ENCODE peak calls at places on chromosome 17, in five cellular contexts. E, N, T, U and S are unnamed samples.

GRCh38 chr17:27783951-27784350 is 16.4 kb downstream of the NOS2 start:
- DNase-seq in T (no peak), U (no peak), N (no peak), E (no peak), S (no peak)

GRCh38 chr17:50212121-50212843 is 10.9 kb upstream of the COL1A1 start:
- DNase-seq in U (peak; percentile 95), E (peak; percentile 73), T (peak; percentile 39), N (no peak), S (no peak)

GRCh38 chr17:45783593-45784292 is 377 bp upstream of the CRHR1 start:
- DNase-seq in N (no peak), E (peak; percentile 70), U (no peak), T (no peak), S (peak; percentile 25)

GRCh38 chr17:53823341-53824050 is 769 bp downstream of the KIF2B start:
- DNase-seq in T (no peak), N (no peak), E (no peak), U (no peak), S (no peak)

GRCh38 chr17:50177983-50178834 is 12.4 kb downstream of the SGCA start:
- DNase-seq in U (peak; percentile 99), N (no peak), T (peak; percentile 80), E (peak; percentile 76), S (peak; percentile 73)

GRCh38 chr17:57281887-57282653 is 25.7 kb downstream of the MSI2 start:
- DNase-seq in E (no peak), T (no peak), U (no peak), N (no peak), S (peak; percentile 54)

GRCh38 chr17:28097901-28098300 is 55.4 kb downstream of the NLK start:
- DNase-seq in U (no peak), E (no peak), T (no peak), N (no peak), S (no peak)

GRCh38 chr17:54620380-54620978 is 280.2 kb upstream of the TOM1L1 start:
- DNase-seq in N (no peak), E (no peak), T (no peak), U (no peak), S (no peak)

GRCh38 chr17:59617141-59617757 is 2.4 kb upstream of the CLTC start:
- DNase-seq in U (no peak), E (no peak), T (no peak), N (no peak), S (no peak)

GRCh38 chr17:48915459-48916282 is 7.5 kb downstream of the UBE2Z start:
- DNase-seq in N (no peak), U (peak; percentile 93), E (no peak), T (no peak), S (no peak)

GRCh38 chr17:8148560-8148959 is 3.6 kb downstream of the PER1 start:
- DNase-seq in U (no peak), T (no peak), E (no peak), N (no peak), S (no peak)

GRCh38 chr17:42518755-42519545 is 17.1 kb upstream of the NAGLU start:
- DNase-seq in U (no peak), N (no peak), E (peak; percentile 72), T (no peak), S (peak; percentile 69)

GRCh38 chr17:65417406-65418221 is 143.8 kb downstream of the AXIN2 start:
- DNase-seq in U (no peak), T (no peak), N (no peak), E (no peak), S (no peak)

GRCh38 chr17:5011928-5012327 is 14.2 kb downstream of the KIF1C start:
- DNase-seq in N (no peak), E (no peak), T (no peak), U (peak; percentile 72), S (no peak)

GRCh38 chr17:71948703-71949422 is 172.0 kb upstream of the SOX9 start:
- DNase-seq in U (no peak), T (no peak), E (no peak), N (no peak), S (no peak)

GRCh38 chr17:64269687-64270649 is 6.9 kb upstream of the TEX2 start:
- DNase-seq in T (no peak), U (no peak), N (no peak), E (no peak), S (no peak)

GRCh38 chr17:50144845-50145531 is 5.5 kb downstream of the PPP1R9B start:
- DNase-seq in N (no peak), U (no peak), T (no peak), E (no peak), S (no peak)

GRCh38 chr17:19369846-19370492 is 7.4 kb upstream of the B9D1 start:
- DNase-seq in U (no peak), E (no peak), N (no peak), T (no peak), S (no peak)

GRCh38 chr17:80510132-80510531 is 33.7 kb upstream of the NPTX1 start:
- DNase-seq in E (no peak), U (no peak), N (no peak), T (no peak), S (no peak)

GRCh38 chr17:57443781-57444180 is 187.5 kb downstream of the MSI2 start:
- DNase-seq in U (no peak), E (no peak), T (no peak), N (no peak), S (no peak)

GRCh38 chr17:6779411-6779810 is 3.4 kb downstream of the FBXO39 start:
- DNase-seq in N (no peak), T (no peak), E (no peak), U (no peak), S (no peak)

GRCh38 chr17:2723505-2723996 is 12.0 kb upstream of the CLUH start:
- DNase-seq in U (no peak), E (no peak), T (peak; percentile 79), N (no peak), S (no peak)

GRCh38 chr17:79955961-79956735 is 79.5 kb downstream of the TBC1D16 start:
- DNase-seq in U (no peak), T (no peak), N (no peak), E (no peak), S (no peak)

GRCh38 chr17:79090503-79091372 is 16.1 kb downstream of the ENGASE start:
- DNase-seq in E (peak; percentile 62), U (no peak), N (no peak), T (no peak), S (peak; percentile 48)

GRCh38 chr17:29129731-29130130 is 50.5 kb downstream of the MYO18A start:
- DNase-seq in U (no peak), T (no peak), E (no peak), N (no peak), S (no peak)

GRCh38 chr17:29131814-29132682 is 48.1 kb downstream of the MYO18A start:
- DNase-seq in T (no peak), N (no peak), E (peak; percentile 51), U (peak; percentile 86), S (no peak)

GRCh38 chr17:29135464-29135863 is 44.7 kb downstream of the MYO18A start:
- DNase-seq in E (no peak), T (no peak), N (no peak), U (no peak), S (no peak)

GRCh38 chr17:29136998-29137730 is 43.0 kb downstream of the MYO18A start:
- DNase-seq in E (no peak), N (no peak), U (peak; percentile 79), T (no peak), S (no peak)

DNA sequence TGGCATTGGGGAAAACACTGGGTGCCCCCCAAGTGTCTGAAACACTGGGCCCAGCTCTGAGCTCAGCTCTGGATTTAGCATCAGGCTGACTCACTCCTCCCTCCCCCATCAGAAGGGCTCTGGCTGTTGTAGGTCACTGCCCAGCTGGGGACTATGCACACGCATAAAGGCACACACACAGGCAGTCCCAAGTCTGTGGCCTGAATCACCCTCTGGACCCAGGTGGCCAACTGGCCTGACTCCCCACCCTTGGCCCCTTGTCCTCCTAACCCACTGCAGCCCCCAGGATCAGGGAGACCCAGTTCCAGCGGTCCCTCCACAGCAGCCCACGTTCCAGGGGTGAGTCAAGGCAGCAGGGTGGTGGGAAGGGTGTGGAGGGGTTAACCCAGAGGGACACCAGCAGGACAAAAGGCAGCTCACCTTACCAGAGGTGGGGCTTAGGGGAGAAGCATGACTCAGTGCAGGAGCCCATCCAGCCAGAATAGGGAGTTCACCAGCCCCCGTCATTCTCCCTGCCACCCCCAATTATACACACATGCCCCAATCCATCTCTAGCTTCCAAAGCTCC is 47.0 kb downstream of the MYO18A start:
- DNase-seq in U (peak; percentile 89), N (no peak), T (no peak), E (peak; percentile 56), S (no peak)
- TF ChIP-seq POLR2A in U (no peak), N (no peak), T (no peak), E (no peak), S (no peak)

DNA sequence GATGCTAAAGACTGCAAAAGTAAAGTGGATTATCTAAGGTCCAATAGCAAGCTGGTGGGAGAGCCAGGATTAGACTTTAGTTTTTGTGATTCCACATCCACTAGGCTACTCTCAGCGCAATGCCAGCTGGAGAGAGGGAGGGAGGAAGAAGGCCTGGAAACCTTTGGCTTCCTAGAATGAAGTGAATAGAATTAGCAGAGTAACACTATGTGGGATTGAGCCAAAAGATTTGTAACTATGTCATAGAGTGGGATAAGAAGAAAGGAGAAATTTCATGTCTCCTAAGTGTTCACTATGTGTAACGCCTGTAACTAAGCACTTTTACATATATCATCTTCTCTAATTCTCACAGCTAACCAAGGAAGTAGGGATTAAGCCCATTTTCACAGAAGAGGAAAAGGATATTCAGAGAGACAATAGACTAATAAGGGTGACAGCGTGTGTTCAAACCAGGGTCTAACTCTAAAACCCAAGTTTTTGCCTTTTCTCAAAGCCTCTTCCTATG is 25.4 kb upstream of the NSRP1 start:
- DNase-seq in U (no peak), E (no peak), T (no peak), N (no peak), S (no peak)
- TF ChIP-seq CTCF in U (no peak), E (no peak), T (no peak), N (no peak), S (no peak)

DNA sequence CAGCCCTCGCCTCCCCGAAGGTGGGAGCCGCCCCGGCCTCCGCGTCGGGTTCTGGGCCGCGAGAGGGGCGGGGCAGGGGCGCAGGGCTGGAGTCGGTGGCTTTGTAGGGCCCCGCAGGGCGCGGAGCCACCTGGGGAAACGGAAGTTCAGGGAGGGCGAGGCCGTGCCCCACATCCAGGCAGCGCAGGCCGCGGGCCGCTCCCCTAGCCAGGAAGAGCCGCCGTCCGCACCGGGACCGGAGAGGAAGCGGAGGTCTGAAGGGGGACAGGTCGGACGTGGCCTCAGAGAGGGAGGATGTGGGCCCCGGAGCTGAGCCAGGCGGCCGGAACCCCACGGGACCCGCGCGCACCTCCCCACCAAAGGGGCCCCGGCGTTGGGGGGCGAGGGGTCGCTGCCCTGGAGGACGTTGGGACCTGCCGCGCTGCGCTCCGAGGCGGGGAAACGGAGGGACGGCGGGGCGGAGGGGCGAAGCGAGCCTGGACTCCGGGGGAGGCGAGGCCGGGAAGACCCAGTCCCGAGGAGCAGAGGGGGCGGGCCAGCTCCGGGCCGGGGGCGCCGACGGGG is 482 bp upstream of the SLC16A3 start:
- DNase-seq in E (no peak), U (no peak), T (peak; percentile 69), N (no peak), S (no peak)
- TF ChIP-seq POLR2A in E (no peak), U (no peak), T (no peak), N (no peak), S (no peak)

GRCh38 chr17:61408151-61409041 is 8.8 kb downstream of the TBX2 start:
- DNase-seq in N (no peak), E (no peak), U (peak; percentile 55), T (peak; percentile 64), S (no peak)

GRCh38 chr17:61410555-61411089 is 11.0 kb downstream of the TBX2 start:
- DNase-seq in U (peak; percentile 86), E (no peak), T (peak; percentile 91), N (no peak), S (peak; percentile 90)

GRCh38 chr17:61410100-61410551 is 10.5 kb downstream of the TBX2 start:
- DNase-seq in E (no peak), T (no peak), N (no peak), U (no peak), S (peak; percentile 19)

GRCh38 chr17:61411114-61411943 is 11.7 kb downstream of the TBX2 start:
- DNase-seq in N (no peak), T (peak; percentile 82), U (peak; percentile 74), E (no peak), S (no peak)

GRCh38 chr17:61409301-61410099 is 9.9 kb downstream of the TBX2 start:
- DNase-seq in U (peak; percentile 78), T (peak; percentile 73), N (no peak), E (peak; percentile 82), S (peak; percentile 75)
- TF ChIP-seq CTCF in U (peak; percentile 67), T (peak; percentile 54), N (no peak), E (peak; percentile 53), S (peak; percentile 20)